ENCODE peak calls at places on chromosome 22, in five cellular contexts. J is esophagus squamous epithelium, K is SK-N-SH, A is K562, H is left lung. L is an unnamed sample.

GRCh38 chr22:27866136-27867091 is 52.6 kb downstream of the PITPNB start:
- DNase-seq in J (no peak), K (no peak), A (no peak), H (no peak), L (no peak)

GRCh38 chr22:32754413-32755041 is 47.0 kb upstream of the TIMP3 start:
- DNase-seq in J (no peak), K (no peak), A (no peak), H (no peak), L (no peak)

GRCh38 chr22:37290737-37291136 is 8.4 kb downstream of the CYTH4 start:
- DNase-seq in J (no peak), K (no peak), A (no peak), H (no peak), L (no peak)

GRCh38 chr22:42697542-42698013 is 23.1 kb downstream of the A4GALT start:
- DNase-seq in J (no peak), K (no peak), A (no peak), H (no peak), L (no peak)

GRCh38 chr22:23193420-23193819 is 13.1 kb downstream of the BCR start:
- DNase-seq in J (no peak), K (no peak), A (no peak), H (no peak), L (no peak)

GRCh38 chr22:37472418-37473006 is 13.7 kb downstream of the MFNG start:
- DNase-seq in J (no peak), K (peak; percentile 75), A (peak; percentile 56), H (no peak), L (no peak)

GRCh38 chr22:37225481-37225880 is 13.2 kb upstream of the SSTR3 start:
- DNase-seq in J (no peak), K (no peak), A (no peak), H (no peak), L (no peak)

GRCh38 chr22:27588915-27589314 is 212.6 kb downstream of the MN1 start:
- DNase-seq in J (no peak), K (no peak), A (no peak), H (no peak), L (no peak)

GRCh38 chr22:44894782-44895181 is 115.0 kb downstream of the PHF21B start:
- DNase-seq in J (no peak), K (no peak), A (no peak), H (peak; percentile 13), L (no peak)

GRCh38 chr22:42836026-42836425 is 21.0 kb downstream of the ARFGAP3 start:
- DNase-seq in J (no peak), K (no peak), A (no peak), H (no peak), L (no peak)

GRCh38 chr22:23565288-23565941 is 14.7 kb downstream of the IGLL1 start:
- DNase-seq in J (no peak), K (peak; percentile 67), A (no peak), H (no peak), L (no peak)

DNA sequence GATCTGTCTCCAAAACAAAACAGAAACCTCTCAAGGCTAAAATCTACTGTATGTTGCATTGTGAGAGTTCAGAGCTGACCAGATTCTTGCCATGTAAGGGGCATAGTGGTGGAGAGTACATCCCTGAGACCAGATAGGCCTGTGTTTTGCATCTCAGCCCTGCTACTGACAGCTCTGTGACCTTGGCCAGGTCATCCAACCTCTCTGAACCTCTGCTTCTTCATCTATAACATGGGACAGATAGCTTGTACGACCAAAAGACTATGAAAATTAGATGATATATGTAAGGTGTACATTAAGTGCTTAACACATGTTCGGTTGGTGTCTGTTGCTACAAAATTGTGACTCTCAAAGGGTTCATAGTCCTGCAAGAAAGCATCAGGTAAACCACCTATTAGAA is 22.9 kb downstream of the ZNRF3 start:
- DNase-seq in J (no peak), K (no peak), A (no peak), H (no peak), L (no peak)
- H3K27ac ChIP-seq in J (no peak overlapping the region), K (no peak overlapping the region), A (no peak overlapping the region), H (no peak overlapping the region), L (peak overlapping the region; percentile 67)

GRCh38 chr22:46968359-46968740 is 205.9 kb downstream of the TBC1D22A start:
- DNase-seq in J (no peak), K (no peak), A (no peak), H (no peak), L (no peak)
- H3K27ac ChIP-seq in J (no peak overlapping the region), K (no peak overlapping the region), A (no peak overlapping the region), H (no peak overlapping the region), L (no peak overlapping the region)

DNA sequence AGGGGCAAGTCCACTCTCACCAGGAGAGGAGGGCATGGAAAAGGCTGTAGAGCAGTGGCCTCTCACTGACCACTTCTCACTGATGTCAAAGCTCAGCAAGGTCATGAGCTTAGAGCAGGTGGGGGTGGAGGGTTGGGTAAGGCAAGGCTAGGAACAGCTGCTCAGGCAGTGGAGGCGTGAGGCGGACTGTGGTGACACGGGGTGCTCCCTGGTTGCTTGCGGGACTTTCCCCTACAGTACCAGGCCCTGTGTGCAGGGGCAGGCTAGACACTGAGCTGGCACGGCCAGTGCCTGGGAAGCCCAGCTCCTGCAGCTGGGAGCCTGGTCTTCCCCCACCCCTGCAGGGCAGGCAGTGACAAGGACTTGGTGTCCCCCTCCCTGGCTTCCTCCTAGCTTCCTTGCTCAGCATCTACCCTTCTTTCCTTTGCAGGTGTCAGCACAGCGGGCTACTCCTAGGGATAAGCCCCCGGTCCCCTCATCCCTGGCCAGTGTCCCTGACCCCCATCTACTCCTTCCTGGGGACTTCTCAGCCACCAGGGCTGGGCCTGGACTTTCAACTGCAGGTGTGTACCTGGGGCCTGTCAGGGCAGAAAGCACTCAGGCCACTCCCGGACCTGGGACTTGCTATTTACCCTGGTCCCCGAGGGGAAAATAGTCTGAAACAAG is 45.6 kb downstream of the PISD start:
- DNase-seq in J (no peak), K (no peak), A (no peak), H (no peak), L (no peak)
- H3K27ac ChIP-seq in J (no peak overlapping the region), K (no peak overlapping the region), A (no peak overlapping the region), H (no peak overlapping the region), L (no peak overlapping the region)

DNA sequence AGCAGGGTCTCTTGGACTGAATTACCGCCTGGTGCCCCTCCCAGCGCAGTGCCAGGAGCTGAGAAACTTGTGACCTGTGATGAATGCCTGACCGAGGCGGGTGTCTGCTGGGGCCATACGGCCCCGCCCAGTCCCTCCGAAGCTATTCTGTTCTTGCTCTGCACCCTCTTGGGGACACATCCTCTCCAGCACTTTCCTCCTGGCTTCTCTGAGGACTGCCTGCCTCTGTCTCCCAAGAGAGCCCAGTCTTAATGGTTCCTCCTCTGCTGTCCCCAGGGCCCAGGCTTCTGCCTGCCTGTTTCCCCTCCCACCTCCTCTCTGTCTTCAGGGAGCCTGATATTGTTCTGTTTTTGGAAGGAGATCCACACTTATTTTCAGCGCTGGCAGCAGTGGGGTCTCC is 18.6 kb downstream of the SYNGR1 start:
- DNase-seq in J (no peak), K (no peak), A (no peak), H (no peak), L (no peak)
- H3K27ac ChIP-seq in J (no peak overlapping the region), K (no peak overlapping the region), A (no peak overlapping the region), H (no peak overlapping the region), L (no peak overlapping the region)